ENCODE peak calls at places on chromosome 7, in ten cellular contexts. I is adrenal gland; F is spleen; H is transverse colon; R is breast epithelium; E is CD8-positive, alpha-beta T cell; T is Panc1; D is ovary; S is aorta; Y is lower lobe of right lung. M is an unnamed sample.

GRCh38 chr7:131007439-131008330 is 273.7 kb upstream of the KLF14 start:
- DNase-seq in I (peak; percentile 79), F (peak; percentile 84), H (peak; percentile 82), R (peak; percentile 67), E (peak; percentile 30), T (peak; percentile 88), D (peak; percentile 61), S (peak; percentile 66), Y (peak; percentile 69), M (no peak)

GRCh38 chr7:137130751-137131158 is 212.8 kb downstream of the PTN start:
- DNase-seq in I (no peak), F (peak; percentile 47), H (no peak), R (no peak), E (no peak), T (peak; percentile 35), D (no peak), S (no peak), Y (no peak), M (no peak)

GRCh38 chr7:55019691-55020480 is 1.1 kb downstream of the EGFR start:
- DNase-seq in I (no peak), F (no peak), H (peak; percentile 46), R (no peak), E (no peak), T (no peak), D (peak; percentile 66), S (no peak), Y (peak; percentile 58), M (peak; percentile 76)

GRCh38 chr7:126578338-126578737 is 674.4 kb downstream of the GRM8 start:
- DNase-seq in I (no peak), F (no peak), H (no peak), R (no peak), E (no peak), T (no peak), D (no peak), S (no peak), Y (no peak), M (no peak)

GRCh38 chr7:7563269-7563668 is 3.4 kb upstream of the MIOS start:
- DNase-seq in I (no peak), F (no peak), H (no peak), R (no peak), E (no peak), T (no peak), D (no peak), S (no peak), Y (no peak), M (no peak)

GRCh38 chr7:132554446-132554845 is 21.8 kb downstream of the PLXNA4 start:
- DNase-seq in I (no peak), F (no peak), H (no peak), R (no peak), E (no peak), T (no peak), D (no peak), S (no peak), Y (no peak), M (no peak)

GRCh38 chr7:155583636-155584035 is 37.3 kb upstream of the CNPY1 start:
- DNase-seq in I (no peak), F (peak; percentile 41), H (no peak), R (peak; percentile 9), E (no peak), T (no peak), D (peak; percentile 8), S (no peak), Y (no peak), M (peak; percentile 13)

GRCh38 chr7:78765985-78766729 is 687.3 kb downstream of the MAGI2 start:
- DNase-seq in I (no peak), F (no peak), H (no peak), R (no peak), E (no peak), T (no peak), D (no peak), S (no peak), Y (no peak), M (no peak)

GRCh38 chr7:91344911-91345310 is 80.7 kb downstream of the FZD1 start:
- DNase-seq in I (no peak), F (no peak), H (no peak), R (no peak), E (no peak), T (no peak), D (no peak), S (no peak), Y (no peak), M (no peak)

GRCh38 chr7:22630069-22630468 is 96.9 kb upstream of the IL6 start:
- DNase-seq in I (no peak), F (no peak), H (no peak), R (no peak), E (no peak), T (no peak), D (no peak), S (no peak), Y (no peak), M (no peak)

GRCh38 chr7:116246357-116246756 is 36.0 kb downstream of the TES start:
- DNase-seq in I (no peak), F (no peak), H (no peak), R (no peak), E (no peak), T (no peak), D (no peak), S (no peak), Y (no peak), M (no peak)

GRCh38 chr7:6128205-6128604 is 97.0 kb downstream of the ANKRD61 start:
- DNase-seq in I (no peak), F (no peak), H (no peak), R (no peak), E (no peak), T (no peak), D (no peak), S (no peak), Y (no peak), M (no peak)

GRCh38 chr7:91330378-91331295 is 66.4 kb downstream of the FZD1 start:
- DNase-seq in I (no peak), F (no peak), H (no peak), R (no peak), E (no peak), T (no peak), D (no peak), S (no peak), Y (no peak), M (no peak)

GRCh38 chr7:27098493-27099223 is 2.9 kb upstream of the HOXA1 start:
- DNase-seq in I (peak; percentile 87), F (no peak), H (peak; percentile 73), R (no peak), E (no peak), T (no peak), D (peak; percentile 51), S (peak; percentile 57), Y (no peak), M (no peak)
- H3K27me3 ChIP-seq in I (no peaks in the 10 kb centered on the region), F (peaks cover 98% of the 10 kb centered on the region), H (no peaks in the 10 kb centered on the region), R (no peaks in the 10 kb centered on the region), E (peaks cover 30% of the 10 kb centered on the region), T (no peaks in the 10 kb centered on the region), D (no peaks in the 10 kb centered on the region), S (no peaks in the 10 kb centered on the region), Y (peaks cover 51% of the 10 kb centered on the region), M (peaks cover 15% of the 10 kb centered on the region)

GRCh38 chr7:11448319-11448718 is 383.7 kb downstream of the THSD7A start:
- DNase-seq in I (no peak), F (no peak), H (no peak), R (no peak), E (no peak), T (no peak), D (no peak), S (no peak), Y (no peak), M (no peak)
- H3K4me1 ChIP-seq in I (no peaks in the 10 kb centered on the region), F (no peaks in the 10 kb centered on the region), H (peaks cover 8% of the 10 kb centered on the region), R (no peaks in the 10 kb centered on the region), E (no peaks in the 10 kb centered on the region), T (no peaks in the 10 kb centered on the region), D (no peaks in the 10 kb centered on the region), S (no peaks in the 10 kb centered on the region), Y (no peaks in the 10 kb centered on the region), M (no peaks in the 10 kb centered on the region)

GRCh38 chr7:149764481-149765398 is 8.6 kb downstream of the ZNF467 start:
- DNase-seq in I (no peak), F (no peak), H (no peak), R (no peak), E (no peak), T (no peak), D (no peak), S (no peak), Y (no peak), M (no peak)

GRCh38 chr7:149761307-149761706 is 12.1 kb downstream of the ZNF467 start:
- DNase-seq in I (no peak), F (peak; percentile 6), H (no peak), R (no peak), E (no peak), T (no peak), D (no peak), S (no peak), Y (no peak), M (no peak)

GRCh38 chr7:149760538-149760937 is 12.8 kb downstream of the ZNF467 start:
- DNase-seq in I (no peak), F (no peak), H (no peak), R (no peak), E (no peak), T (no peak), D (no peak), S (no peak), Y (no peak), M (no peak)

GRCh38 chr7:149763563-149764240 is 9.7 kb downstream of the ZNF467 start:
- DNase-seq in I (no peak), F (peak; percentile 58), H (no peak), R (no peak), E (no peak), T (no peak), D (no peak), S (no peak), Y (no peak), M (no peak)

GRCh38 chr7:149762610-149763009 is 10.8 kb downstream of the ZNF467 start:
- DNase-seq in I (no peak), F (peak; percentile 43), H (no peak), R (no peak), E (no peak), T (no peak), D (no peak), S (no peak), Y (no peak), M (no peak)
- H3K27me3 ChIP-seq in I (peaks cover 7% of the 10 kb centered on the region), F (no peaks in the 10 kb centered on the region), H (peaks cover 42% of the 10 kb centered on the region), R (no peaks in the 10 kb centered on the region), E (no peaks in the 10 kb centered on the region), T (no peaks in the 10 kb centered on the region), D (no peaks in the 10 kb centered on the region), S (no peaks in the 10 kb centered on the region), Y (no peaks in the 10 kb centered on the region), M (no peaks in the 10 kb centered on the region)

GRCh38 chr7:149776305-149776704 is 2.9 kb upstream of the ZNF467 start:
- DNase-seq in I (peak; percentile 92), F (peak; percentile 88), H (no peak), R (no peak), E (no peak), T (no peak), D (no peak), S (peak; percentile 78), Y (peak; percentile 83), M (peak; percentile 81)

GRCh38 chr7:149775176-149775556 is 1.8 kb upstream of the ZNF467 start:
- DNase-seq in I (no peak), F (no peak), H (no peak), R (no peak), E (no peak), T (no peak), D (no peak), S (no peak), Y (no peak), M (peak; percentile 51)

GRCh38 chr7:149777551-149778326 is 4.4 kb upstream of the ZNF467 start:
- DNase-seq in I (no peak), F (peak; percentile 77), H (no peak), R (no peak), E (no peak), T (no peak), D (peak; percentile 26), S (no peak), Y (no peak), M (peak; percentile 45)

GRCh38 chr7:149778327-149778637 is 4.9 kb upstream of the ZNF467 start:
- DNase-seq in I (no peak), F (no peak), H (no peak), R (no peak), E (no peak), T (no peak), D (no peak), S (no peak), Y (no peak), M (no peak)

GRCh38 chr7:149776848-149777407 is 3.5 kb upstream of the ZNF467 start:
- DNase-seq in I (no peak), F (peak; percentile 84), H (no peak), R (no peak), E (no peak), T (no peak), D (no peak), S (no peak), Y (peak; percentile 45), M (peak; percentile 59)
- H3K4me1 ChIP-seq in I (peaks cover 6% of the 10 kb centered on the region), F (peaks cover 58% of the 10 kb centered on the region), H (peaks cover 15% of the 10 kb centered on the region), R (no peaks in the 10 kb centered on the region), E (peaks cover 6% of the 10 kb centered on the region), T (peaks cover 5% of the 10 kb centered on the region), D (peaks cover 2% of the 10 kb centered on the region), S (no peaks in the 10 kb centered on the region), Y (peaks cover 24% of the 10 kb centered on the region), M (peaks cover 10% of the 10 kb centered on the region)

M was measured in upper lobe of right lung.